ENCODE peak calls at places on chromosomes 6 and 20, in five cellular contexts. One of them, this sample, is unnamed.

GRCh38 chr20:42366626-42367025 is 748.4 kb upstream of the CHD6 start:
- DNase-seq in endothelial cell of umbilical vein: no peak
- DNase-seq in osteocyte: no peak
- DNase-seq in neural progenitor cell: peak
- DNase-seq in activated gamma-delta T cell treated with Interleukin-2 at 50 U/mL for 16 hours: no peak
- DNase-seq in this sample: no peak

GRCh38 chr20:1301031-1301529 is 27.9 kb downstream of the SDCBP2 start:
- DNase-seq in activated gamma-delta T cell treated with Interleukin-2 at 50 U/mL for 16 hours: peak
- DNase-seq in endothelial cell of umbilical vein: peak
- DNase-seq in osteocyte: no peak
- DNase-seq in neural progenitor cell: peak
- DNase-seq in this sample: no peak

GRCh38 chr20:3000852-3001523 is 42.4 kb upstream of the GNRH2 start:
- DNase-seq in endothelial cell of umbilical vein: peak
- DNase-seq in activated gamma-delta T cell treated with Interleukin-2 at 50 U/mL for 16 hours: no peak
- DNase-seq in osteocyte: no peak
- DNase-seq in neural progenitor cell: peak
- DNase-seq in this sample: peak

GRCh38 chr6:153302133-153302532 is 171.1 kb upstream of the RGS17 start:
- DNase-seq in endothelial cell of umbilical vein: no peak
- DNase-seq in neural progenitor cell: no peak
- DNase-seq in activated gamma-delta T cell treated with Interleukin-2 at 50 U/mL for 16 hours: no peak
- DNase-seq in osteocyte: no peak
- DNase-seq in this sample: no peak

GRCh38 chr6:150668882-150669476 is 69.3 kb downstream of the PLEKHG1 start:
- DNase-seq in osteocyte: no peak
- DNase-seq in endothelial cell of umbilical vein: no peak
- DNase-seq in neural progenitor cell: no peak
- DNase-seq in activated gamma-delta T cell treated with Interleukin-2 at 50 U/mL for 16 hours: no peak
- DNase-seq in this sample: no peak

GRCh38 chr20:62696431-62696957 is 12.1 kb upstream of the NTSR1 start:
- DNase-seq in activated gamma-delta T cell treated with Interleukin-2 at 50 U/mL for 16 hours: no peak
- DNase-seq in endothelial cell of umbilical vein: no peak
- DNase-seq in osteocyte: no peak
- DNase-seq in neural progenitor cell: no peak
- DNase-seq in this sample: no peak

GRCh38 chr20:59560588-59561227 is 43.6 kb upstream of the PHACTR3 start:
- DNase-seq in osteocyte: no peak
- DNase-seq in activated gamma-delta T cell treated with Interleukin-2 at 50 U/mL for 16 hours: no peak
- DNase-seq in neural progenitor cell: peak
- DNase-seq in endothelial cell of umbilical vein: no peak
- DNase-seq in this sample: no peak

GRCh38 chr6:56938634-56939294 is 16.1 kb upstream of the BEND6 start:
- DNase-seq in endothelial cell of umbilical vein: peak
- DNase-seq in osteocyte: no peak
- DNase-seq in neural progenitor cell: no peak
- DNase-seq in activated gamma-delta T cell treated with Interleukin-2 at 50 U/mL for 16 hours: no peak
- DNase-seq in this sample: no peak

This sample was measured in immature natural killer cell.